ENCODE peak calls at places on chromosomes 12 and 14, in four cellular contexts. Z is mucosa of descending colon, A is body of pancreas, P is dorsolateral prefrontal cortex. U is an unnamed sample.

GRCh38 chr12:122356192-122356635 is 66.3 kb downstream of the CLIP1 start:
- DNase-seq in Z (no peak), A (peak; percentile 34), P (peak; percentile 75), U (peak; percentile 62)

GRCh38 chr14:104461676-104462443 is 117.7 kb upstream of the C14orf180 start:
- DNase-seq in Z (no peak), A (no peak), P (no peak), U (no peak)

GRCh38 chr12:101552277-101552676 is 42.5 kb upstream of the MYBPC1 start:
- DNase-seq in Z (no peak), A (no peak), P (peak; percentile 17), U (no peak)

GRCh38 chr12:77324763-77325468 is 259.5 kb upstream of the E2F7 start:
- DNase-seq in Z (peak; percentile 73), A (peak; percentile 63), P (peak; percentile 66), U (peak; percentile 79)

GRCh38 chr14:70097576-70098256 is 91.0 kb downstream of the SLC8A3 start:
- DNase-seq in Z (no peak), A (no peak), P (no peak), U (no peak)

GRCh38 chr14:60632257-60632656 is 17.0 kb downstream of the SIX1 start:
- DNase-seq in Z (no peak), A (no peak), P (no peak), U (no peak)

GRCh38 chr12:98456583-98457573 is 58.5 kb upstream of the TMPO start:
- DNase-seq in Z (peak; percentile 51), A (peak; percentile 63), P (no peak), U (peak; percentile 59)

GRCh38 chr12:53804429-53804828 is 52.6 kb upstream of the CISTR start:
- DNase-seq in Z (no peak), A (no peak), P (no peak), U (no peak)

DNA sequence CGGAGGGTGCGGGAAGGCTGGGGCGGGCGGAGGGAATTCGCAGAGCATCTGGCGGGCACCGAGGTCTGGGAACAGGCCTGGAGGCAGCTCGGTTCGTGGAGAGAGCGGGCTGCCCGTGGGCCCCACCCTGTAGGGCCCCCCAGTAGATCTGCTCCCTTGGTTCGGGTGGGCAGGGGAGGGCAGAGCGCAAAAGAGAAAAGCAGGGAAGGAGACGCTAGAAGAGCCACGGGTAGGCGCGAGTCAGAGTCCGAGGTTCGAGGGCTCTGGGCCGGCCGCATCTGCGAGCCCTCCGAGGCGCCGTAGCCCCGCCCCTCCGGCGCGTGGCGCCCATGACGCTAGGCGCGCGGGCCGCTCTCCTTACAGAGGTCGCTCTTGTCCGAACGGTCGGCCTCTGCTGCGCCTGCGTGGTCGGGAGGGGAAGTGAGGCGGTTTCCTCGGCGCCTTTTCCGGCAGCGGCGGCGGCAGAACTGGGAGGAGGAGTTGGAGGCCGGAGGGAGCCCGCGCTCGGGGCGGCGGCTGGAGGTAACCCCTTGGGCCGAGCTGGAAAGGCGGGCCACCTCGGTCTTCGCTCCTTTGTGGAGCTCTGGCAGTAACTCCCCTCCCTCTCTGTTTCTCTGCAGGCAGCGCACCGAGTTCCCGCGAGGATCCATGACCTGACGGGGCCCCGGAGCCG is at the start of gene ARF6:
- DNase-seq in Z (peak; percentile 100), A (peak; percentile 99), P (peak; percentile 95), U (peak; percentile 99)
- TF ChIP-seq CTCF in Z (peak; percentile 16), A (no peak), P (peak; percentile 51), U (no peak)

GRCh38 chr12:40583743-40584142 is 108.5 kb upstream of the CNTN1 start:
- DNase-seq in Z (no peak), A (no peak), P (no peak), U (no peak)
- H3K4me3 ChIP-seq in Z (no peak overlapping the region), A (no peak overlapping the region), P (no peak overlapping the region), U (no peak overlapping the region)

GRCh38 chr12:92650228-92650822 is 52.5 kb upstream of the PLEKHG7 start:
- DNase-seq in Z (no peak), A (no peak), P (no peak), U (no peak)
- TF ChIP-seq CTCF in Z (no peak), A (no peak), P (peak; percentile 15), U (no peak)

DNA sequence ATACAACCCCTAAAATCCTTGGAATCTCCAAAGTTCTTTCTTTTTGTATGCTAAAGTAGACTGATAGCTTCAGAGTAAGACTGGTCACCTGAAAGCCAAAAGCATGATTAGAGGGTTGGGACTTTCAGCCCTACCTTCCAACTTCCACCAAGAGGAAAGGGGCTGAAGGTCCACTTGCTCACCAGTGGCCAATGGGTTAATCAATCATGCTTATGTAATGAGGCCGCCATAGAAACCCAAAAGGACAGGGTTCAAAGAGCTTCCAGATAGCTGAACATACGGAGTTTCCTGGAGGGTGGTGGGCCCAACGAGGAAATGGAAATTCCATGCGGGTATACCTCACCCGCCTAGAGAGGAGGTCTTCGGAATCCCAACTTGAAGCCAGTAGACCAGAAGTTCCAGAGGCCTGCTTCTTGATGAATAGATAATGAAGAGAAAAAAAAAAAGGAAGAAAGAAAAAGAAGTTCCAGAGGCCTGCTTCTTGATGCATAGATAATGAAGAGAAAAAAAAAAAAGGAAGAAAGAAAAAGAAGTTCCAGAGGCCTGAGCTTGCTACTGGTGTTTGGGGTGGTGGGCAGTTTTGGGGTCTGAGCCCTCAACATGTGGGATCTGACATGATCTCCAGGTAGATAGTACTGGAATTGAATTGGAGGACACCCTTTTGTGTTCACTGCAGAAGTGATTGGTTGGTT is 11.2 kb upstream of the BTG1 start:
- DNase-seq in Z (no peak), A (no peak), P (no peak), U (no peak)
- H3K4me3 ChIP-seq in Z (no peak overlapping the region), A (no peak overlapping the region), P (no peak overlapping the region), U (no peak overlapping the region)

U was measured in BE2C.